ENCODE peak calls at places on chromosomes 13 and 19, in five cellular contexts. Y, Q, O, T and H are unnamed samples.

GRCh38 chr19:36665832-36666231 is 805 bp downstream of the ZNF461 start:
- DNase-seq in Y (no peak), Q (no peak), O (no peak), T (no peak), H (no peak)

GRCh38 chr13:107185889-107186288 is 618.0 kb upstream of the ARGLU1 start:
- DNase-seq in Y (no peak), Q (no peak), O (no peak), T (no peak), H (peak; percentile 88)

GRCh38 chr13:101425623-101426022 is 9.3 kb upstream of the NALCN start:
- DNase-seq in Y (no peak), Q (no peak), O (no peak), T (no peak), H (no peak)

GRCh38 chr13:97226788-97227627 is 4.9 kb downstream of the MBNL2 start:
- DNase-seq in Y (no peak), Q (peak; percentile 62), O (no peak), T (no peak), H (peak; percentile 64)

GRCh38 chr19:35955881-35956634 is 19.9 kb downstream of the LRFN3 start:
- DNase-seq in Y (no peak), Q (no peak), O (no peak), T (no peak), H (no peak)

GRCh38 chr19:51123381-51124186 is 1.1 kb upstream of the SIGLEC9 start:
- DNase-seq in Y (no peak), Q (no peak), O (no peak), T (no peak), H (no peak)

GRCh38 chr19:35341006-35341405 is 6.7 kb upstream of the FFAR1 start:
- DNase-seq in Y (no peak), Q (no peak), O (no peak), T (no peak), H (no peak)

GRCh38 chr19:15195987-15196682 is 4.7 kb downstream of the NOTCH3 start:
- DNase-seq in Y (no peak), Q (peak; percentile 95), O (peak; percentile 95), T (no peak), H (no peak)

GRCh38 chr19:16048583-16048982 is 27.7 kb upstream of the TPM4 start:
- DNase-seq in Y (no peak), Q (no peak), O (peak; percentile 21), T (no peak), H (no peak)

GRCh38 chr13:50788551-50788950 is 54.9 kb downstream of the DLEU7 start:
- DNase-seq in Y (no peak), Q (no peak), O (no peak), T (no peak), H (no peak)

GRCh38 chr13:43785681-43786471 is 896 bp downstream of the ENOX1 start:
- DNase-seq in Y (peak; percentile 41), Q (peak; percentile 73), O (peak; percentile 73), T (no peak), H (peak; percentile 81)

GRCh38 chr13:77737583-77738200 is 40.2 kb downstream of the SLAIN1 start:
- DNase-seq in Y (no peak), Q (no peak), O (no peak), T (no peak), H (no peak)

GRCh38 chr13:63124863-63125262 is 1709.2 kb upstream of the PCDH20 start:
- DNase-seq in Y (no peak), Q (no peak), O (no peak), T (no peak), H (peak; percentile 31)

GRCh38 chr13:28636677-28637317 is 22.1 kb upstream of the POMP start:
- DNase-seq in Y (peak; percentile 38), Q (peak; percentile 79), O (peak; percentile 82), T (peak; percentile 54), H (peak; percentile 84)

GRCh38 chr13:42894765-42895181 is 97.3 kb downstream of the EPSTI1 start:
- DNase-seq in Y (no peak), Q (no peak), O (no peak), T (no peak), H (no peak)

GRCh38 chr13:99657848-99658265 is 156.6 kb downstream of the TM9SF2 start:
- DNase-seq in Y (no peak), Q (peak; percentile 68), O (no peak), T (no peak), H (peak; percentile 29)

GRCh38 chr19:42879613-42880012 is at the start of gene PSG1:
- DNase-seq in Y (no peak), Q (no peak), O (no peak), T (no peak), H (no peak)

DNA sequence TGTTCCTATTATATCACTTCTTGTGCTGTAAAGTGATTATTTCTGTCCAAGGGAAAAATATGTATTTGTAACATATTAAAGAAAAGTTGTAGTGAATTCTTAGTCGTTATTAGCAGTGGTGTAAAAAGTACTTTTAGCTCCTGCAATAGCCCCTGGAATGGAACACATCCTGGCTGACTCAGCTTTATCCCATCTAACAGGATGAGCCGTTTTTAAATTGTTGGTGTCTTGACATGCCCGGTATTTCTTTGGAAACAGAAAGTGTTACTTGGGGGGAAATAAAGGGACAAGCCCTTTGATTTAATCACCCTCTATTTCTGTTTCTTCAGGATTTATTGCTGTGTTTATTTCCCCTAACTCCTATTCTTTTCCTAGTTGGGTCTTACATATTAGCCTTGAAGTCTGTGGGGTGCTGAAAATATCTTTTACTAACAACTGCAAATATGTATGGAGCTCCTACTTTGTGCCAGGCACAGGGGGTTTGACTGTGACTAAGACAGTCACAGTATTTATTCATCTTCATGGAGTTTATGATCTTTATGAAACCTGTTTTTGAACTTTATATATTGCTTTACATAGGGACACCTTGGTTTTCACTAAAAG is 17.9 kb downstream of the COG3 start:
- DNase-seq in Y (no peak), Q (no peak), O (no peak), T (no peak), H (peak; percentile 43)
- H2BK5ac ChIP-seq in Y (no peak overlapping the region), Q (no peak overlapping the region), O (no peak overlapping the region), T (no peak overlapping the region), H (no peak overlapping the region)

DNA sequence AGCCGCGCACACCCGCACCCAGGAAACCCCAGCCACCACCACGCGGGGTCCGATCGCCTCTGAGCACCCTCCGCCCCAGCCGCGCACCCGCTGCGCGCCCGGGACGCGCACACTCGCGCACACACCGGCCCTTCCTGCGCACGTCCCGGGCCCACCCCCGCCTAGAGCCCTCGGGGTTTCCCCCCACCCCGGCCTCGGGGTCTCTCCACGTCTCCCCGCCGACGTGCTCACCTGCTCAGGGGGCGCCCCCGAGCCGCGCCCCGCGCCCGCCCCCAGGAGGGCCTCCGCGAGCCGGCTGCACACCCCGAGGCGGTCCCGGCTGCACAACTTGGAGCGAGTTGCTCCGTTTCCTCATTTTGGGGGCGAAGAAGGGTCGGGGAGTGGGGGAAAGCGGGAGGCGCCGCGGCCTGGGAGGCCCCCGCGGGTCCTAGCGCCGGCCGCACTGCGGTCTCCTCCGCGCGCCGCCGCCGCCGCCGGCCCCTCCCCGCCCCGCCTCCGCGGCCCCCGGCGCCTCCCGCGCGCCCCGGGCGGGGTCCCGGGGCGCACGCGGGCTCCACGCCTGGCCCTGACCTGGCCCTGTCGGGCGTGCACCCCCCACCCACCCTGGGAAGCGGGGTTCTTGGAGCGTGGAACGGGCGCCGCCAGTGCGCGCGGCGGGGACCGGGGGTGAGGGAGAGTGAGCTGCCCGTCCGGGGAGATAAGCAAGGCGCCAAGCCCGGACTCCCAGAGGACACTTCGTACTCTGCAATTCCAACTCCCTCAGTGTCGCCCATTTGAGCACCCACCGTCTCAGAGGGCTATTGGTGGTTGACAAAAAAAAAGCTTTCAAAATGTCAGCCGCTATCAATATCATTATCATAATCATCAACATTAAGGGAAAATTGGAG is at the start of gene MATK:
- DNase-seq in Y (no peak), Q (no peak), O (no peak), T (no peak), H (no peak)
- H3K9ac ChIP-seq in Y (peak within 1 kb of the TSS; percentile 80), Q (no peak within 1 kb of the TSS), O (no peak within 1 kb of the TSS), T (no peak within 1 kb of the TSS), H (no peak within 1 kb of the TSS)

GRCh38 chr13:20608438-20609020 is 41.6 kb downstream of the IFT88 start:
- DNase-seq in Y (no peak), Q (no peak), O (no peak), T (no peak), H (no peak)
- H2BK12ac ChIP-seq in Y (no peak overlapping the region), Q (no peak overlapping the region), O (no peak overlapping the region), T (no peak overlapping the region), H (no peak overlapping the region)

DNA sequence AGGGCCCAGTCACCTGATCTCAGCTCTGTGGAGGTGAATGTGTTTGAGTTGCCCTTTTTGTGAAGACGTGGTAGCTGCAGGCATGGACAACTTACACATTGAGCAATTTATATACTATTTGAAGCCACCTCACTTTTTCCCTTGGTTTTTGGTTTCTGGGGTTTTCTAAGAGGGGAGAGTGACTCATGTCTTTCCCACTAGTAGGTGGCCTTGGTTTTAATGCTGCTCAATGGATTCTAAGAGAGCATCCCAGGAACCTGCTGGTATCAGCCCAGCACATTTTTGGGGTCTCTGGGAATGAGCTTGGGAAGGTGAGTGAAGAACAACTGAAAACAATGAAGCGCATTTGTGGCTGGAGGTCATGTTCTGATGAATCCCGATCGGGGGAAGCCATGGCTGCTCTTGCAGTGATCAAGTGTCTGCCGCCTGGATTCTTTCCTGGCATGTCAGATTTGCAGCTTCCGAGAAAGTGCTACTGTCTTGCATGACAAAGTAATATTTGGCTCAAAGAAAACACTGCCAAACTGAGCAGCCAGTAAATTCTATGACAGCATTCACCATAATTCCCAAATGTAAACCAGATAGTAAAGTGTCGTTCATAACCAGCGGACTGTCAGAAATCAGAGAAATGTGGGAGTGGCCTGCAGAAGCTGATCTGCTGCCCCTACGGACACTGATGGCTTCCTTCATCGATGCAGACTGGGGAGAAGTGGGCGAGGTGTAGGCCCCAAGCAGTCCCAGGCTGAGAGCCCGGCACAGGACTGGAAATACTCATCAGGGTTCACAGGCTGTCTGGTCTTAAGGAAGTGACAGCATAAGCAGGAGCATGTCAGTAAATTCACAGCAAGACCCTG is 98.7 kb downstream of the COL4A2 start:
- DNase-seq in Y (no peak), Q (no peak), O (peak; percentile 54), T (no peak), H (peak; percentile 97)
- H2BK5ac ChIP-seq in Y (no peak overlapping the region), Q (no peak overlapping the region), O (peak overlapping the region; percentile 74), T (no peak overlapping the region), H (peak overlapping the region; percentile 36)

DNA sequence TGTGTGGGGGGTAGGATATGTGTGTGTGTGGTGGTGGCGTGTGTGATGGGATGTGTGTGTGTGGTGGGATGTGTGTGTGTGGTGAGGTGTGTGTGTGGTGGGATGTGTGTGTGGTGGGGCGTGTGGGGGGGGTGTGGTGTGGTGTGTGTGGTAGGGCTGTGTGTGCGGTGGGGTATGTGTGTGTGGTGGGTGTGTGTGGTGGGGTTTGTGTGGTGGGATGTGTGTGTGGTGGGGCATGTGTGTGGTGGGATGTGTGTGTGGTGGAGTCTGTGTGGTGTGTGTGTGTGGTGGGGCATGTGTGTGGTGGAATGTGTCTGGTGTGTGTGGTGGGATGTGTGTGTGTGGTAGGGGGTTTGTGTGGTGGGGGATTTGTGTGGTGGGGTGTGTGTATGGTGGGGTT is 41.2 kb upstream of the NPAS1 start:
- DNase-seq in Y (no peak), Q (no peak), O (no peak), T (no peak), H (no peak)
- H3K9ac ChIP-seq in Y (no peak overlapping the region), Q (no peak overlapping the region), O (no peak overlapping the region), T (no peak overlapping the region), H (peak overlapping the region; percentile 74)

DNA sequence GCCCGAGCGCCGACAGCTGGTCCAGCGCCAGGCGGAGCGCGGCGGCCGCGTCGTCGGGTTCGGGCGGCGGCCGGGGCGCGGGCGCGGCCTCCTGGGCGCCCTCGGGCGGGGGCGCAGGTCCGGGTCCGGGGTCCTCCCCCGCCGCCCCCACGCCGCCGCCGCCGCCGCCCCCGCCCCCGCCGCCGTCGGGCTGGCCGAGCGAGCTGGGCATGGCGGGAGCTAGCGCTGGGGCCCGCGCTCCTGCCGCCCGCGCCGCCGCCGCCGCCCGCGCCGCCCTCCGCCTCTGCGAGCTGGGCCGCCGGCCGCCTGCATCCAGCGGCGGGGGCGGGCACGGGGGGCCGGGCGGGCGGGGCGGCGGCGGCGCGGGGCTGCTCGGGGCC is 287 bp downstream of the MEX3D start:
- DNase-seq in Y (no peak), Q (no peak), O (no peak), T (no peak), H (no peak)
- H2BK12ac ChIP-seq in Y (no peak overlapping the region), Q (no peak overlapping the region), O (no peak overlapping the region), T (no peak overlapping the region), H (no peak overlapping the region)